ENCODE peak calls at places on chromosomes 1 and 21, in six cellular contexts. B, X, O, M, D and Z are unnamed samples.

GRCh38 chr21:14482165-14482564 is 64.0 kb downstream of the SAMSN1 start:
- DNase-seq in B (peak), X (no peak), O (no peak), M (peak), D (no peak), Z (no peak)

GRCh38 chr1:182206628-182207239 is 145.2 kb upstream of the ZNF648 start:
- DNase-seq in B (peak), X (peak), O (no peak), M (no peak), D (no peak), Z (no peak)

GRCh38 chr1:50110084-50110615 is 1.4 kb downstream of the ELAVL4 start:
- DNase-seq in B (no peak), X (no peak), O (no peak), M (no peak), D (no peak), Z (no peak)

GRCh38 chr1:87981810-87982209 is 653.1 kb downstream of the LMO4 start:
- DNase-seq in B (no peak), X (no peak), O (no peak), M (no peak), D (no peak), Z (no peak)

GRCh38 chr1:192809286-192810252 is 730 bp downstream of the RGS2 start:
- DNase-seq in B (no peak), X (peak), O (peak), M (no peak), D (peak), Z (no peak)

GRCh38 chr1:223123238-223123976 is 19.6 kb downstream of the TLR5 start:
- DNase-seq in B (peak), X (peak), O (peak), M (peak), D (peak), Z (peak)

GRCh38 chr1:222697858-222698257 is 14.4 kb downstream of the AIDA start:
- DNase-seq in B (no peak), X (no peak), O (no peak), M (no peak), D (no peak), Z (no peak)

GRCh38 chr1:15308621-15309027 is 61.6 kb downstream of the FHAD1 start:
- DNase-seq in B (no peak), X (no peak), O (no peak), M (no peak), D (peak), Z (no peak)

GRCh38 chr1:109468903-109469302 is 2.6 kb downstream of the SYPL2 start:
- DNase-seq in B (no peak), X (no peak), O (no peak), M (no peak), D (no peak), Z (no peak)

GRCh38 chr1:109467301-109467777 is 993 bp downstream of the SYPL2 start:
- DNase-seq in B (no peak), X (no peak), O (peak), M (no peak), D (no peak), Z (no peak)

GRCh38 chr1:109470245-109470644 is 3.9 kb downstream of the SYPL2 start:
- DNase-seq in B (no peak), X (no peak), O (no peak), M (no peak), D (no peak), Z (no peak)

GRCh38 chr1:109466100-109466439 is 276 bp upstream of the SYPL2 start:
- DNase-seq in B (no peak), X (no peak), O (no peak), M (no peak), D (no peak), Z (no peak)

DNA sequence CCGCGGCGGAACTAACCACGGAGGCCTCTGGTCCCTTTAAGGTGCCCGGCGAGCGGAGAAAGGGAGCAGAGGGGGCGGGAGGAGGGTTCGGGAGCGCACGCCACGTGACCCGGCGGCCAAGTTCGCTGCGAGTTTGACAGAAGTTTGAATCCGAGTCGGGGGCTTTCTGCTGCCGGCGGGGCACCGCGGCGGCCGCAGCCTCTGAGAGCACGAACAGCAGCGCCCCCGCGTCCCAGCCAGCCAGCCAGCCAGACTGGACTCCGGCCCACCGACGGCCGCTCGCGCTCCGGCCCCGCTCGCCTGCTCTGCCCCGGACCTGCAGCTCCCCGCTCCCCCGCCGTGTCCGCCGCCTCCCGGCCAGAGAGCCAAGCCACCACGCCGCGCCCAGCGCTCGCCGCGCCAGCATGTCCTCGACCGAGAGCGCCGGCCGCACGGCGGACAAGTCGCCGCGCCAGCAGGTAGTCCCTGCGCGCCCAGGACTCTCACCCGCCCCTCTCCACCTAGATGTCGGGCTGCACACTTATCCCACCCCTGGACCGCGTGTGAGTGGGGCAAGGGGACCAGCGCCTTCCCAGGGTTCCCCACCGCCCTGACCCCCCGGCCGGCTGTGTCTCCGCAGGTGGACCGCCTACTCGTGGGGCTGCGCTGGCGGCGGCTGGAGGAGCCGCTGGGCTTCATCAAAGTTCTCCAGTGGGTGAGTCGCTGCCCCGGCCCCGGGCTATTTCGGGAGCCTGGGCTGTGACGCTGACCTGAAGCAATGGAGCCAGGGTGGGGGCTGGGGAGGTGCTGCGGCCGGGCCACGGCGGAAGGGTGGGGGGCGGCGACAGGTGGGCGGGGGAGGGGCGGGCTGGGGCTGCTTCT is at the start of gene SYPL2:
- DNase-seq in B (peak), X (no peak), O (peak), M (peak), D (peak), Z (no peak)
- TF ChIP-seq CTCF in B (no peak), X (no peak), O (no peak), M (no peak), D (no peak), Z (no peak)

DNA sequence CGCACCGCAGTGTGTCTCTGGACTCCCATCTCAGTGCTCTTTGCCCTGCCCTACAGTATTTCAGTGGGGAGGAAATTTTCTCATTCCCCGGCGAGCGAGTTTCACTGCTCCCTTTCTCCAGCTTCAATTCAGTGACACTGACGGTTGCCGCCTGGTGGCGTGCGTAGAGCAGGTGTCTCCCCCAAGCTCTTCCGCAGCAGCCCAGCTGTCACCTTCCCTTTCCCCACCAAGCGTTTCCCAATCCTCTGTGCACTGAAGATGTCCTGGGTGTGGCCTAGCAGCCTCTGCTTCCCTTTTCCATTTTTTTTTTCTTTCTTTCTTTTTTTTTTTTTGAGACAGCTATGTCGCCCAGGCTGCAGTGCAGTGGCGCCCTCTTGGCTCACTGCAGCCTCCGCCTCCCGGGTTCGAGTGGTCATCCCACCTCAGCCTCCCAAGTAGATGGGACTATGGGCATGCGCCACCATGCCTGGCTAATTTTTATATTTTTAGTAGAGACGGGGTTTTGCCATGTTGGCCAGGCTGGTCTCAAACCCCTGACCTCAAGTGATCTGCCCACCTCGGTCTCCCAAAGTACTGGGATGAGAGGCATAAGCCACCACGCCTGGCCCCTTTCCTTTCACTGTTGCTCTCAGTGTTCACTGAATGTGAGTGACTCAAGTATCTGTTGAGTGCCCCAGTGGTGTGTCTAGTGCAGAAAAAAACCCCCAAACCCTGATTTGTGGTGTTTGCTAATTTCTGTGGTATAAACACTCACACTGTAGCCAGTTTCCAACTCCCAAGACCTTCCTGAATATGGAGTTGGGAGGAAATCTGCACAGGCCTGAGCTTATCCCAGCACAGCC is 30.1 kb downstream of the TNFRSF1B start:
- DNase-seq in B (no peak), X (no peak), O (peak), M (no peak), D (no peak), Z (no peak)
- TF ChIP-seq CTCF in B (no peak), X (no peak), O (no peak), M (peak), D (peak), Z (no peak)

GRCh38 chr1:147665521-147665920 is 4.8 kb downstream of the ACP6 start:
- DNase-seq in B (no peak), X (no peak), O (no peak), M (no peak), D (no peak), Z (no peak)
- TF ChIP-seq CTCF in B (no peak), X (no peak), O (no peak), M (peak), D (no peak), Z (no peak)

GRCh38 chr1:3899776-3900149 is 309 bp downstream of the C1orf174 start:
- DNase-seq in B (no peak), X (no peak), O (peak), M (peak), D (no peak), Z (no peak)
- TF ChIP-seq CTCF in B (no peak), X (no peak), O (no peak), M (no peak), D (no peak), Z (no peak)

GRCh38 chr21:45655071-45655470 is 11.5 kb downstream of the PCBP3 start:
- DNase-seq in B (no peak), X (no peak), O (no peak), M (no peak), D (no peak), Z (no peak)
- TF ChIP-seq CTCF in B (no peak), X (no peak), O (no peak), M (no peak), D (no peak), Z (no peak)

GRCh38 chr1:53321366-53321765 is 6.5 kb downstream of the LRP8 start:
- DNase-seq in B (no peak), X (no peak), O (peak), M (no peak), D (no peak), Z (no peak)
- TF ChIP-seq CTCF in B (no peak), X (no peak), O (no peak), M (no peak), D (no peak), Z (no peak)

GRCh38 chr1:109959974-109960744 is 24.4 kb upstream of the AHCYL1 start:
- DNase-seq in B (no peak), X (no peak), O (peak), M (no peak), D (no peak), Z (no peak)
- TF ChIP-seq CTCF in B (no peak), X (no peak), O (no peak), M (no peak), D (no peak), Z (no peak)